ENCODE peak calls at places on chromosomes 1 and 21, in eight cellular contexts. O is K562, J is endothelial cell of umbilical vein, N is GM12878, X is GM23338, K is HepG2, A is H1, S is HCT116. L is an unnamed sample.
A peak's percentile ranks its signal among the peaks of the same experiment; 100 is the strongest.

GRCh38 chr21:44615881-44616590 is 4.2 kb downstream of the KRTAP10-8 start:
- DNase-seq in J (no peak), K (no peak), O (no peak), S (no peak), X (no peak), A (no peak), N (no peak), L (no peak)

GRCh38 chr1:143698016-143698415 is 273.8 kb downstream of the FAM72C start:
- DNase-seq in N (no peak), X (peak; percentile 71), S (peak; percentile 56), J (no peak), O (peak; percentile 61), A (peak; percentile 29), K (peak; percentile 15), L (no peak)

GRCh38 chr1:153793261-153793972 is 18.2 kb downstream of the SLC27A3 start:
- DNase-seq in O (no peak), X (peak; percentile 60), K (no peak), J (no peak), A (no peak), S (no peak), N (no peak), L (no peak)

GRCh38 chr1:78726686-78727085 is 77.1 kb downstream of the IFI44 start:
- DNase-seq in S (no peak), X (no peak), O (no peak), J (no peak), K (no peak), A (no peak), N (no peak), L (no peak)

GRCh38 chr1:208101661-208102431 is 142.3 kb downstream of the PLXNA2 start:
- DNase-seq in X (peak; percentile 33), K (peak; percentile 75), J (peak; percentile 55), O (no peak), A (no peak), N (no peak), S (no peak), L (no peak)

GRCh38 chr21:42735944-42736343 is 82.5 kb downstream of the PDE9A start:
- DNase-seq in X (no peak), N (no peak), A (no peak), O (no peak), S (no peak), J (no peak), K (peak; percentile 39), L (no peak)

GRCh38 chr1:80657048-80657653 is 1143.6 kb upstream of the ADGRL2 start:
- DNase-seq in X (no peak), A (no peak), N (no peak), J (no peak), K (peak; percentile 16), S (no peak), O (no peak), L (no peak)

GRCh38 chr1:22821027-22821426 is 110.4 kb downstream of the EPHB2 start:
- DNase-seq in N (no peak), A (no peak), S (no peak), O (no peak), K (no peak), J (peak; percentile 58), X (no peak), L (no peak)

GRCh38 chr1:29415861-29416260 is 179.5 kb downstream of the PTPRU start:
- DNase-seq in S (no peak), K (no peak), J (no peak), N (no peak), A (no peak), O (no peak), X (no peak), L (no peak)

GRCh38 chr1:60903591-60903990 is 178.8 kb upstream of the NFIA start:
- DNase-seq in A (no peak), J (no peak), X (peak; percentile 33), S (no peak), K (no peak), O (no peak), N (no peak), L (no peak)

GRCh38 chr1:17553970-17554369 is 14.5 kb downstream of the ARHGEF10L start:
- DNase-seq in A (no peak), S (peak; percentile 65), K (no peak), N (peak; percentile 9), J (no peak), O (no peak), X (no peak), L (no peak)

GRCh38 chr1:197732187-197732586 is 43.1 kb downstream of the DENND1B start:
- DNase-seq in K (no peak), O (no peak), X (no peak), S (no peak), J (no peak), N (no peak), A (no peak), L (no peak)

GRCh38 chr1:4221107-4221506 is 321.0 kb upstream of the C1orf174 start:
- DNase-seq in J (no peak), A (no peak), K (no peak), N (no peak), X (no peak), S (no peak), O (no peak), L (no peak)

GRCh38 chr21:44425895-44426662 is 29.2 kb upstream of the LRRC3 start:
- DNase-seq in A (no peak), O (no peak), X (no peak), K (no peak), S (no peak), N (no peak), J (no peak), L (no peak)

GRCh38 chr1:145962157-145963102 is 1.9 kb downstream of the ANKRD34A start:
- DNase-seq in J (no peak), A (no peak), S (no peak), X (peak; percentile 55), K (no peak), O (peak; percentile 78), N (no peak), L (no peak)

GRCh38 chr21:33212159-33212851 is 17.4 kb upstream of the IFNAR2 start:
- DNase-seq in O (peak; percentile 43), J (peak; percentile 56), A (no peak), N (no peak), K (no peak), S (no peak), X (no peak), L (no peak)

GRCh38 chr1:203325004-203325417 is 19.7 kb downstream of the BTG2 start:
- DNase-seq in X (peak; percentile 70), A (no peak), N (peak; percentile 94), O (no peak), S (no peak), J (no peak), K (no peak), L (no peak)

DNA sequence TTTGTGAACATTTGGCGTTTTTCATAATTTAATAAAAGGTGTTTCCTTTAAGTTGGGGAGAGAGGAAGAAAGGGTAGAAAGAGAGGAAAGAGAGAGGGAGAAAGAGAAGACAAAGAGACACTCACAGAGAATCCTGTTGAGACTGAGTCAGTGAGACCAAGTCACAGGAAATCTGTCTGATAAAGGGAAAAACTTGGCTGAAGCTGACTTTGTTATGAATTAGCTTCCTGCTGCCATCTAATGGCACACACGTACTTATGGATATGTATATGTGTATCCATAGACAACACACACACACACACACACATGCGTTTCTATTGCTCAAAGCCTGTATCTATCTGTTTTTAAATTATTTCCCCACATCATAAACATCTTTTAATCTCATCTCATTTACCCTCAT is 42.5 kb upstream of the DISC1 start:
- DNase-seq in J (peak; percentile 88), A (no peak), N (no peak), X (no peak), K (peak; percentile 47), O (peak; percentile 46), S (peak; percentile 33), L (no peak)
- TF ChIP-seq POLR2AphosphoS5 in J (no peak), A (no peak), N (no peak), X (no peak), K (no peak), O (no peak), S (no peak), L (no peak)

DNA sequence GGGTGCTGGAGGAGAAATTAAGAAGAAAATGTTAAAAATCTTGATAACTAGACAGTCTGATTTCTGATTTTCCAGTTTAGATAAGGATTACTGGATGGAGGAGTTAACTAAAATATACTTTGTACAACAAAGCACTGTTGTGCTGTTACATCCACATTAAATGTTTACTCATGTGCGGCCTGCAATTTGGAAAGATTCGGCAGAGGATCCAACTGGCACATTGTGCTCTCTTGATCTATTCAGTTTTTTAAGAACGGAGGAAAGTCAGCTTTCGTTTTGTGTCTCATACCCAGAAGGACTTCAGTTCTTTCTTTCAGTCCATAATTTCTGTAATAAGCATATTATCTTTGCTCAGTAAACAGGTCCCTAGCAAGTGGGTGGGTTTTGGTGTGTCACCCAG is 52.5 kb downstream of the UCK2 start:
- DNase-seq in X (no peak), O (no peak), S (no peak), K (no peak), N (no peak), J (no peak), A (no peak), L (no peak)
- TF ChIP-seq EZH2 in X (no peak), O (no peak), S (no peak), K (no peak), N (no peak), J (no peak), A (no peak), L (no peak)

DNA sequence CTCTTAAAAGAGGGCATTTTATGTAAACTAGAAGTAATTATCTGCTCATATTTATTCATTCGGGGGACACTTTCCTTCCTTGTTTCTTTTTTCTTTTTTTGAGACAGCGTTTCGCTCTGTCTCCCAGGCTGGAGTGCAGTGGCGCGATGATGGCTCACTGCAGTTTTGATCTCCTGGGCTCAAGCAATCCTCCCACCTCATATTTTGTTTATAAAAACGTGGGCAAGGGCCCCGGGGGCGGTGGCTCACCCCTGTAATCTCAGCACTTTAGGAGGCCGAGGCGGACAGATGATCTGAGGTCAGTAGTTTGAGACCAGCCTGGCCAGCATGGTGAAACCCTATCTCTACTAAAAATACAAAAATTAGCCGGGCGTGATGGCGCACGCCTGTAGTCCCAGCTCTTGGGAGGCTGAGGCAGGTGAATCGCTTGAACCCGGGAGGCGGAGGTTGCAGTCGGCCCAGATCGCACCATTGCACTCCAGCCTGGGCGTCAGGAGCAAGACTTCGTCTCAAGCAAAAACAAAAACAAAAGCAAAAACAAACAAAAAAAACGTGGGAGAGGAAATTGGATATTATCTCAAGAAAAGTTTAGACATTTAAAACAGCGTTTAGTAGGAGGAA is 926 bp upstream of the DFFA start:
- DNase-seq in X (no peak), J (no peak), O (no peak), N (no peak), A (no peak), K (no peak), S (no peak), L (no peak)
- H3K4me3 ChIP-seq in X (peak overlapping the region; percentile 78), J (no peak overlapping the region), O (peak overlapping the region; percentile 59), N (peak overlapping the region; percentile 39), A (peak overlapping the region; percentile 83), K (no peak overlapping the region), S (no peak overlapping the region), L (peak overlapping the region; percentile 96)

DNA sequence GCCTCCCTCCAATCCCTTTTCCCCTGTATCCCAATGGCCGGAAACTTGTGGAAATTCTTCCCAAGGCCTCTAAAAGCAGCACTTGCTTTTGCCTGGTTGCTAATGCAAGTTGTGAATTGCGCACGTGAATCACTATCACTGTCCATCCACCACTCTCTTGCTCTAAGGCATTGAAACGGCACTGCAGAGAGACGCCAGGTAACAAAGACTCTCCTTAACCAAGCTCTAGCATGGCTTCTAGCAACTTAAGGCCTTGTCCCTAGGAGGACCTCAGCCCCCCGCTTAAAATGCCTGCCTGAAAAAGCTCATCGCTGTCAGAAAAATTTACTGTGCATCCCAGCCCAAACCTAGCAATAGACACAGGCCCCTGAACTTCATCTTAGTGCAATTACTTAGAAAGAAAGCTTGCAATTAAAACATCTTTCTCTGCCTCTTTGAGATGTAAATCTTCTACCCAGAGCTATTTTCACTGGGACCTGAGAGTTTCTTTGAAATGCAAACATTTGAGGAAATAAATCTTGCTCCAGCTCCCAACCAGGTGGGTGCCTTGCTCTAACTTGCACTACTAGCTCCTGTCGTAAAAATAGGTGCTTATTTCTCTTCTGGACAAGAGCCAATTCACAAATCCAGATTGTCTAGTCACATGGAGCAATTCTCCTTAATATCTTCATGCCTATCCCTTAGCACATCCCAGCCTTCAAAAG is 32.9 kb upstream of the ITLN2 start:
- DNase-seq in S (no peak), X (peak; percentile 82), K (no peak), A (no peak), O (no peak), J (no peak), N (no peak), L (no peak)
- TF ChIP-seq POLR2AphosphoS5 in S (no peak), X (no peak), K (no peak), A (no peak), O (no peak), J (no peak), N (no peak), L (no peak)